ENCODE peak calls at places on chromosomes 4 and X, in eight cellular contexts. M is GM23248, V is mammary epithelial cell, K is neural progenitor cell, I is GM23338, O is mucosa of descending colon, J is PC-3, S is right cardiac atrium. B is an unnamed sample. For H3K4me1, the result is how much of the 10 kb centered on the place peaks cover.

GRCh38 chrX:7574325-7574724 is 268.6 kb upstream of the VCX start:
- DNase-seq in I (peak), S (no peak), M (peak), O (peak), K (peak), J (peak), V (peak), B (peak)

GRCh38 chr4:184147858-184148799 is 69.5 kb downstream of the ENPP6 start:
- DNase-seq in K (no peak), M (peak), O (no peak), S (no peak), I (no peak), V (no peak), J (no peak), B (no peak)

GRCh38 chr4:173039617-173040176 is 128.9 kb upstream of the GALNT7 start:
- DNase-seq in J (peak), I (no peak), V (no peak), O (no peak), K (no peak), M (no peak), S (no peak), B (no peak)

GRCh38 chr4:6200922-6201362 is 593 bp upstream of the JAKMIP1 start:
- DNase-seq in O (no peak), I (no peak), S (no peak), V (no peak), J (peak), M (no peak), K (no peak), B (no peak)

GRCh38 chr4:25180524-25181131 is 20.4 kb upstream of the SEPSECS start:
- DNase-seq in K (peak), S (no peak), M (peak), I (peak), V (peak), J (peak), O (peak), B (peak)

GRCh38 chr4:185810746-185811508 is 1.1 kb downstream of the SORBS2 start:
- DNase-seq in M (no peak), J (peak), O (peak), I (peak), S (no peak), K (peak), V (peak), B (no peak)

GRCh38 chr4:147823135-147823534 is 91.2 kb downstream of the ARHGAP10 start:
- DNase-seq in S (no peak), K (no peak), M (no peak), I (no peak), V (no peak), J (no peak), O (no peak), B (no peak)

GRCh38 chrX:19091596-19091995 is 30.7 kb downstream of the ADGRG2 start:
- DNase-seq in I (no peak), M (no peak), J (no peak), S (no peak), K (no peak), O (no peak), V (no peak), B (no peak)

GRCh38 chrX:21153503-21153902 is 220.7 kb upstream of the CNKSR2 start:
- DNase-seq in V (no peak), S (no peak), I (no peak), M (peak), O (no peak), J (no peak), K (no peak), B (no peak)

GRCh38 chr4:6362243-6362885 is 92.7 kb downstream of the WFS1 start:
- DNase-seq in V (no peak), O (no peak), K (no peak), I (peak), S (peak), J (peak), M (no peak), B (no peak)

GRCh38 chrX:96407043-96407442 is 277.6 kb upstream of the DIAPH2 start:
- DNase-seq in O (peak), V (no peak), M (peak), K (peak), J (peak), S (peak), I (peak), B (no peak)

GRCh38 chrX:24561121-24561520 is 86.0 kb downstream of the PCYT1B start:
- DNase-seq in I (peak), M (peak), K (peak), J (peak), O (no peak), V (no peak), S (no peak), B (no peak)

GRCh38 chr4:8013976-8014726 is 74.5 kb upstream of the AFAP1 start:
- DNase-seq in V (no peak), I (no peak), M (no peak), K (no peak), J (no peak), S (no peak), O (no peak), B (no peak)

GRCh38 chrX:71492086-71493065 is 40.5 kb upstream of the OGT start:
- DNase-seq in O (peak), V (peak), I (peak), J (peak), M (peak), K (no peak), S (peak), B (no peak)

GRCh38 chr4:54100607-54101189 is 735 bp downstream of the GSX2 start:
- DNase-seq in I (peak), O (no peak), J (no peak), M (peak), V (no peak), S (peak), K (peak), B (no peak)

GRCh38 chr4:54101190-54102041 is 1.5 kb downstream of the GSX2 start:
- DNase-seq in K (peak), I (peak), M (no peak), V (no peak), O (no peak), S (peak), J (no peak), B (no peak)

GRCh38 chr4:54098375-54098774 is 1.6 kb upstream of the GSX2 start:
- DNase-seq in K (peak), I (peak), O (no peak), S (no peak), J (no peak), M (no peak), V (no peak), B (no peak)

GRCh38 chr4:54099959-54100606 is at the start of gene GSX2:
- DNase-seq in M (peak), S (peak), J (no peak), K (peak), I (peak), V (peak), O (no peak), B (no peak)

GRCh38 chr4:54099287-54099958 is 540 bp upstream of the GSX2 start:
- DNase-seq in J (no peak), S (peak), I (peak), V (no peak), K (peak), O (no peak), M (no peak), B (no peak)
- H3K4me3 ChIP-seq in J (peak), S (peak), I (peak), V (no peak), K (peak), O (no peak), M (no peak), B (peak)

DNA sequence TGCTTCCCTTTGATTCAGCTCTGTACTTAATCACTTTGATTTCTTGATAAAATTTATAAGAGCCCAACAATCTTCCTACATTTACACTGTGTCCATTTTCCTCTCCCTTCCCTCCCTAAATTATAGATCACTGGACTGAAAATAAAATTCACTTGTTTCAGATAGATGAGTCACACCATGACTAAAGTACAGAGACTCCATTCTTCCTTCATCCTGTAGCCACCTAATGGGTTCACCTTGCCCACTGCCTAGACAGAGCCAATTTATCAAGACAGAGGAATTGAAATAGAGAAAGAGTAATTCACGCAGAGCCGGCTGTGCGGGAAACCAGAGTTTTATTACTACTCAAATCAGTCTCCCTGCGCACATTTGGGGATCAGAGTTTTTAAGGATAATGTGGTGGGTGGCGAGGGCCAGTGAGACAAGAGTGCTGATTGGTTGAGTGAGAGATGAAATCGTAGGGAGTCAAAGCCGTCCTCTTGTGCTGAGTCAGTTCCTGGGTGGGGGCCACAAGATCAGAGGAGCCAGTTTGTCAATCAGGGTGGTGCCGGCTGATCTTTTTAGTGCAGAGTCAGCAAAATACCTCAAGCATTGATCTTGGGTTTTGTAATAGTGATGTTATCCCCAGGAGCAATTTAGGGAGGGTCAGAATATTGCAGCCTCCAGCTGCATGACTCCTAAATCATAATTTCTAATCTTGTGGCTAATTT is 71.3 kb upstream of the MED14 start:
- DNase-seq in K (no peak), I (no peak), M (peak), O (no peak), V (peak), S (no peak), J (peak), B (no peak)
- H3K4me1 ChIP-seq in K (under half), I (under half), M (under half), O (under half), V (under half), S (under half), J (under half), B (under half)

GRCh38 chr4:138238521-138239292 is 3.4 kb downstream of the SLC7A11 start:
- DNase-seq in J (no peak), I (no peak), M (no peak), V (no peak), O (no peak), K (no peak), S (no peak), B (no peak)
- H3K4me3 ChIP-seq in J (peak), I (peak), M (peak), V (peak), O (no peak), K (no peak), S (no peak), B (no peak)

GRCh38 chr4:26326791-26327190 is 6.0 kb downstream of the RBPJ start:
- DNase-seq in M (peak), O (no peak), V (peak), S (no peak), I (no peak), J (peak), K (no peak), B (no peak)
- H3K4me1 ChIP-seq in M (half or more), O (under half), V (under half), S (under half), I (half or more), J (under half), K (under half), B (under half)

DNA sequence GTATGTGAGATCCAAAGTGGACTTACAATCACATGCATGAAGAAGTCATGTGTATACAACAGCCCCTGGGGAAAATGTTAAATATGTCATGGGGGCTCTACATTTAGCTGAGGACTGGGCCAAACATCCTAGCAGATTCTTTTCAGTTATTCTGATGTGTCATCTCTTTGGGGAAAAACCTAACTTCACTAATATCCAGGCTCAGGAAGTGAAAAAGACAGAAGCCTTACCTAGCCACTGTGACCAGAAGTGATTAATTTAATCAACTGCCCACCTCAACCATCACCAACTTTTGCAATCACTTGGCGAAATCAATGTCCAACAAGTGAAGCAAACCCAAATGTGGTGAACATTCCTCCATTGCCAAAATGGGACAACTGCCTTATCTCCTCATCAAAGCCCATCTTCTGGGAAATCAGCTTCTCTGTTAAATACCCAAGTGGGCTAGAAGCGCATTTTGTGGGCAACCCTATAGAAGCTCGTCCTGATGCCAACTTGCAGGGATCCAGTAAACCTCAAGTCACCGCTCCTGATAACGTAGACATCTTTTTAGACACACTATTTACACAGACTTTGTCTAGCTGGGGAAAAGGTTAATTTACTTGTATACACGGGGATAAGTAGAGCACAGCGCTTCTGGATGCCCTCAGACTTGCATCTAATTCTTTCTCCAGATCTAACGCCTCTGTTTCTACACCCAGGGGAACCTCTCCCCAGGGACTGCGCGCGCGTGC is 1.4 kb upstream of the HHIP start:
- DNase-seq in O (no peak), M (no peak), K (no peak), J (no peak), S (no peak), V (no peak), I (no peak), B (no peak)
- H3K4me3 ChIP-seq in O (no peak), M (no peak), K (no peak), J (no peak), S (no peak), V (no peak), I (peak), B (no peak)

GRCh38 chr4:124386648-124387047 is 325.9 kb downstream of the ANKRD50 start:
- DNase-seq in S (no peak), J (no peak), M (no peak), I (no peak), V (no peak), K (no peak), O (no peak), B (no peak)

GRCh38 chr4:124389591-124389990 is 322.9 kb downstream of the ANKRD50 start:
- DNase-seq in V (peak), K (no peak), S (no peak), I (no peak), J (peak), O (no peak), M (no peak), B (no peak)

DNA sequence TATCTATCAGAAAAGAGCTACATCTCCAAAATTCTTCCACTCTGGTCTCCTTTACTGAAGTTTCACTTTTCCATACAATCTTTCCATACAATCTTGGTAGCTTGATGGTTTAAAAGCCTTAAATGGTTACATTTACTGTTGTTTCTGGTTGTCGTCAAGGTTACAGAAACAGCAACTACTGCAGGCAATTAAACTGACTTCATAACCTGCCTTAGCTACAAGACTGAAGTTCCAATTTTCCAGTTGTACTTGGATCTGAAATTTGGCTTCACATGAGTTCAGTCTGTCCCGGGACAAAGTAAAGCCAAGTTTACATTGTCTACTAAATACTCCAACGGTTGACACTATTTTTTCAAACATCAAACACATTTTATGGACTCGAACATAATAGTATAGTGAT is 326.4 kb downstream of the ANKRD50 start:
- DNase-seq in O (no peak), V (no peak), I (no peak), M (peak), K (no peak), J (no peak), S (no peak), B (no peak)
- H3K4me1 ChIP-seq in O (under half), V (under half), I (under half), M (under half), K (under half), J (under half), S (under half), B (under half)

GRCh38 chrX:133792198-133792953 is 193.0 kb downstream of the GPC3 start:
- DNase-seq in V (peak), M (peak), S (peak), I (peak), J (peak), K (peak), O (peak), B (peak)
- H3K4me3 ChIP-seq in V (peak), M (peak), S (peak), I (no peak), J (no peak), K (no peak), O (no peak), B (no peak)

GRCh38 chr4:41156574-41156973 is 57.8 kb downstream of the APBB2 start:
- DNase-seq in K (no peak), V (peak), O (no peak), I (no peak), J (peak), S (no peak), M (peak), B (no peak)
- H3K4me1 ChIP-seq in K (under half), V (half or more), O (under half), I (under half), J (under half), S (under half), M (half or more), B (under half)

GRCh38 chr4:1767770-1768366 is 25.2 kb upstream of the FGFR3 start:
- DNase-seq in S (peak), I (peak), J (no peak), O (peak), K (peak), V (no peak), M (peak), B (peak)

GRCh38 chr4:1765409-1766335 is 27.4 kb upstream of the FGFR3 start:
- DNase-seq in O (no peak), J (no peak), V (no peak), M (no peak), I (no peak), S (no peak), K (peak), B (no peak)

GRCh38 chr4:1766336-1767057 is 26.6 kb upstream of the FGFR3 start:
- DNase-seq in V (no peak), O (no peak), K (peak), M (no peak), I (peak), J (no peak), S (peak), B (no peak)

GRCh38 chr4:1768367-1769034 is 24.6 kb upstream of the FGFR3 start:
- DNase-seq in K (peak), S (peak), I (no peak), M (no peak), J (no peak), V (no peak), O (no peak), B (no peak)

DNA sequence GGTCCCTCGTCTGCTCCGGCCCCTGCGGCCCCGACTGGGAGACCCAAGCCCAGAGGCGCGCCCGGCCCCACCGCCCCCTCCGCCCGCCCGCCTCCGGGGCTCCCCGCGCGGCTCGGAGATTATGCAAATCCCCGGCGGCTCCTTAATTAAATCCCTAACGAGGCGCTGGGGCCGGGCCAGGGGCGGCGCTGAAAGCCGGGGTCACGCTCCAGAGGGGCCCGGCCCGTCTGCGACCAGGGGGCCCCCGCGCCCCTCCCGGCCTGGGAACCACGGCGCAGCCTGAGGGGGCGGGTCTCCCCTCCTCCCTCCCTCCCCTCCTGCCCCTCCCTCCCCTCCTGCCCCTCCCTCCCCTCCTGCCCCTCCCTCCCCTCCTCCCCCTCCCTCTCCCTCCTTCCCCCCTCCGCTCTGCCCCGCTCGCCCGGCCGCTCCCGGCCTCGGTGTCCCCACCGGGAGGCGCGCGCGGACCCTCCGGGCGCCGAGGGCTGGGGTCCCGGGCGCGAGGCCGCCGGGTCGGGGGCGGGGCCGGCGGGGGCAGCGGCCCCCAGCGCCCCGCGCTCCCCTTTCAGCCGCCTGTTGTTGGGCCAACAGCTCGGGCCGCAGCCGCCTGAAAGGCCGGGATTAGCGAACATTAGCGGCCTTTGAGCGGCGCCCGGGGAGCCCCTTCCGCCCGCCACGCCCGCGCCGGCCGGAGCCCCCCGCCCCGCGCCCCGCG is 25.9 kb upstream of the FGFR3 start:
- DNase-seq in I (peak), S (peak), V (no peak), J (no peak), M (peak), O (no peak), K (peak), B (peak)
- H3K4me3 ChIP-seq in I (peak), S (peak), V (no peak), J (no peak), M (no peak), O (no peak), K (peak), B (peak)

DNA sequence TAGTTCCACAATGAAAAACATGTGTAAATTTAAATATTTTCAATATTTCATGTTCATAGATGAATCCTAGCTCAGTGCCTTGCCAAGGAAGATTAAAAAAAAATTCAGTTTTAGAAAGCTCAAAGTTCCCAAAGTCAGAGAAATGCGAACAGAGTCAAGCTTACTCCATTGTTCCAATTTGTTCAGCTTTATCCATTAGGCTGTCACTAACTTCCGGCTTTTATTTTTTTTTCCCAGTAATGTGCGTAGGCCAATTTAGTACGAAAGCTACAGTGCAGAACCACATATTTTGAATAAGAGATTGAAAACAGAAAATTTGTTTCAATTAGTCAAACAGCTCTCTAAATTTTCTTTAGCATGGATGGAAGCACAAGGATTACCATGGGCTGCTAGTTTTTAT is 23.1 kb upstream of the KLHL2 start:
- DNase-seq in S (no peak), V (no peak), O (no peak), M (no peak), J (no peak), I (no peak), K (no peak), B (no peak)
- H3K4me1 ChIP-seq in S (under half), V (under half), O (under half), M (under half), J (under half), I (under half), K (under half), B (under half)

B was measured in NT2/D1.